ENCODE peak calls at places on chromosomes 12 and 14, in five cellular contexts. B is MV-4-11, A is NCI-H460, T is hypothalamus, H is left cardiac atrium. V is an unnamed sample.

GRCh38 chr14:102493585-102493984 is 16.0 kb downstream of the ANKRD9 start:
- DNase-seq in B (no peak), A (no peak), T (no peak), H (no peak), V (no peak)

GRCh38 chr12:122862872-122863701 is 27.8 kb downstream of the HIP1R start:
- DNase-seq in B (no peak), A (no peak), T (no peak), H (peak), V (no peak)

GRCh38 chr12:59075141-59075540 is 154.8 kb upstream of the LRIG3 start:
- DNase-seq in B (no peak), A (no peak), T (no peak), H (no peak), V (no peak)

GRCh38 chr12:121748571-121749265 is 36.2 kb downstream of the TMEM120B start:
- DNase-seq in B (peak), A (peak), T (no peak), H (peak), V (no peak)

GRCh38 chr12:45281994-45282393 is 66.1 kb downstream of the ANO6 start:
- DNase-seq in B (no peak), A (no peak), T (no peak), H (no peak), V (no peak)

GRCh38 chr12:52524241-52524897 is 4.2 kb upstream of the KRT5 start:
- DNase-seq in B (no peak), A (no peak), T (no peak), H (no peak), V (no peak)

GRCh38 chr14:68667313-68667791 is 125.5 kb downstream of the ZFP36L1 start:
- DNase-seq in B (no peak), A (no peak), T (no peak), H (no peak), V (no peak)

GRCh38 chr12:25583545-25583944 is 30.5 kb upstream of the LMNTD1 start:
- DNase-seq in B (no peak), A (no peak), T (no peak), H (peak), V (no peak)

GRCh38 chr12:29024117-29024516 is 125.0 kb upstream of the FAR2 start:
- DNase-seq in B (no peak), A (no peak), T (no peak), H (no peak), V (no peak)

GRCh38 chr14:73634333-73634833 is 10.4 kb upstream of the DNAL1 start:
- DNase-seq in B (no peak), A (no peak), T (peak), H (no peak), V (peak)

GRCh38 chr14:99683619-99684355 is at the start of gene CYP46A1:
- DNase-seq in B (peak), A (peak), T (peak), H (peak), V (peak)

GRCh38 chr12:129788506-129788905 is 115.3 kb downstream of the TMEM132D start:
- DNase-seq in B (no peak), A (no peak), T (no peak), H (no peak), V (no peak)

GRCh38 chr14:87745507-87746118 is 247.4 kb downstream of the GALC start:
- DNase-seq in B (peak), A (peak), T (no peak), H (no peak), V (peak)

GRCh38 chr12:27498761-27499160 is 25.2 kb upstream of the PPFIBP1 start:
- DNase-seq in B (peak), A (no peak), T (no peak), H (no peak), V (no peak)